ENCODE peak calls at places on chromosomes 3 and 15, in seven cellular contexts. L, D, N, G, C, E and A are unnamed samples.

GRCh38 chr3:31541102-31541501 is 8.4 kb downstream of the STT3B start:
- DNase-seq in L (no peak), N (no peak), C (no peak), D (no peak), G (no peak), E (no peak), A (no peak)

GRCh38 chr3:73786346-73786807 is 161.6 kb upstream of the PDZRN3 start:
- DNase-seq in D (no peak), C (peak; percentile 83), E (no peak), N (no peak), G (no peak), L (no peak), A (no peak)

GRCh38 chr3:42014443-42014945 is 52.6 kb upstream of the ULK4 start:
- DNase-seq in C (no peak), N (peak; percentile 46), G (no peak), E (no peak), D (peak; percentile 35), L (no peak), A (no peak)

GRCh38 chr15:66269326-66270090 is 16.0 kb upstream of the MEGF11 start:
- DNase-seq in G (no peak), N (no peak), E (peak; percentile 42), L (no peak), C (no peak), D (no peak), A (no peak)

GRCh38 chr3:46662771-46663551 is 30.5 kb downstream of the ALS2CL start:
- DNase-seq in G (no peak), L (no peak), N (no peak), E (peak; percentile 23), C (peak; percentile 85), D (peak; percentile 52), A (peak; percentile 42)

GRCh38 chr3:101677436-101678286 is 729 bp upstream of the ZBTB11 start:
- DNase-seq in L (no peak), D (no peak), E (no peak), G (no peak), N (no peak), C (peak; percentile 62), A (peak; percentile 18)

GRCh38 chr15:56736881-56737707 is 3.8 kb upstream of the ZNF280D start:
- DNase-seq in D (no peak), N (no peak), L (no peak), G (no peak), E (no peak), C (no peak), A (no peak)

GRCh38 chr3:192033246-192033645 is 572.3 kb downstream of the PYDC2 start:
- DNase-seq in D (no peak), L (no peak), G (no peak), N (no peak), C (no peak), E (no peak), A (no peak)

GRCh38 chr3:42061711-42062408 is 29.3 kb upstream of the TRAK1 start:
- DNase-seq in D (no peak), L (peak; percentile 85), E (peak; percentile 24), G (no peak), C (peak; percentile 92), N (no peak), A (peak; percentile 62)

GRCh38 chr3:163490119-163490518 is 1588.2 kb downstream of the SI start:
- DNase-seq in N (peak; percentile 94), E (peak; percentile 45), L (no peak), G (peak; percentile 57), C (no peak), D (peak; percentile 41), A (peak; percentile 49)

GRCh38 chr15:65957451-65957850 is 88.2 kb downstream of the RAB11A start:
- DNase-seq in G (no peak), L (no peak), N (no peak), C (no peak), E (no peak), D (no peak), A (no peak)

GRCh38 chr3:95134693-95135375 is 1072.0 kb downstream of the NSUN3 start:
- DNase-seq in N (peak; percentile 82), L (no peak), C (no peak), D (no peak), E (no peak), G (no peak), A (no peak)

GRCh38 chr3:73580343-73580742 is 44.4 kb downstream of the PDZRN3 start:
- DNase-seq in G (no peak), C (no peak), L (no peak), D (no peak), E (no peak), N (no peak), A (peak; percentile 21)

GRCh38 chr3:63727248-63727647 is 74.8 kb downstream of the SNTN start:
- DNase-seq in E (no peak), G (no peak), L (no peak), C (no peak), N (no peak), D (no peak), A (no peak)

GRCh38 chr3:152375546-152375945 is 106.8 kb downstream of the MBNL1 start:
- DNase-seq in N (no peak), D (no peak), G (no peak), L (no peak), E (no peak), C (no peak), A (no peak)

GRCh38 chr3:65635661-65636060 is 403.1 kb downstream of the MAGI1 start:
- DNase-seq in C (no peak), E (no peak), N (no peak), L (no peak), G (no peak), D (no peak), A (no peak)

GRCh38 chr3:65030014-65030627 is 342.3 kb upstream of the ADAMTS9 start:
- DNase-seq in L (no peak), G (no peak), E (no peak), C (no peak), D (no peak), N (no peak), A (no peak)

GRCh38 chr3:13767896-13768295 is 112.0 kb downstream of the WNT7A start:
- DNase-seq in G (no peak), N (no peak), E (no peak), C (no peak), L (peak; percentile 45), D (no peak), A (no peak)

GRCh38 chr15:50256188-50257041 is 9.1 kb downstream of the HDC start:
- DNase-seq in G (no peak), N (no peak), L (no peak), D (no peak), E (no peak), C (no peak), A (no peak)

GRCh38 chr3:159032311-159032710 is 230.5 kb downstream of the MFSD1 start:
- DNase-seq in L (no peak), D (no peak), N (no peak), G (no peak), E (no peak), C (no peak), A (no peak)

GRCh38 chr3:12041476-12041875 is 37.3 kb downstream of the SYN2 start:
- DNase-seq in D (no peak), N (no peak), L (no peak), G (no peak), C (no peak), E (no peak), A (no peak)

GRCh38 chr3:141275973-141276372 is 44.3 kb downstream of the PXYLP1 start:
- DNase-seq in L (no peak), D (no peak), C (no peak), E (no peak), N (no peak), G (peak; percentile 86), A (no peak)

GRCh38 chr3:146164071-146164470 is 3.1 kb upstream of the PLOD2 start:
- DNase-seq in E (no peak), C (no peak), L (no peak), N (no peak), D (no peak), G (no peak), A (no peak)

GRCh38 chr15:69342460-69343076 is 43.9 kb downstream of the PAQR5 start:
- DNase-seq in N (no peak), C (no peak), D (no peak), E (peak; percentile 30), L (no peak), G (no peak), A (no peak)
- H3K27ac ChIP-seq in N (no peak overlapping the region), C (no peak overlapping the region), D (no peak overlapping the region), E (peak overlapping the region; percentile 59), L (no peak overlapping the region), G (no peak overlapping the region), A (no peak overlapping the region)

DNA sequence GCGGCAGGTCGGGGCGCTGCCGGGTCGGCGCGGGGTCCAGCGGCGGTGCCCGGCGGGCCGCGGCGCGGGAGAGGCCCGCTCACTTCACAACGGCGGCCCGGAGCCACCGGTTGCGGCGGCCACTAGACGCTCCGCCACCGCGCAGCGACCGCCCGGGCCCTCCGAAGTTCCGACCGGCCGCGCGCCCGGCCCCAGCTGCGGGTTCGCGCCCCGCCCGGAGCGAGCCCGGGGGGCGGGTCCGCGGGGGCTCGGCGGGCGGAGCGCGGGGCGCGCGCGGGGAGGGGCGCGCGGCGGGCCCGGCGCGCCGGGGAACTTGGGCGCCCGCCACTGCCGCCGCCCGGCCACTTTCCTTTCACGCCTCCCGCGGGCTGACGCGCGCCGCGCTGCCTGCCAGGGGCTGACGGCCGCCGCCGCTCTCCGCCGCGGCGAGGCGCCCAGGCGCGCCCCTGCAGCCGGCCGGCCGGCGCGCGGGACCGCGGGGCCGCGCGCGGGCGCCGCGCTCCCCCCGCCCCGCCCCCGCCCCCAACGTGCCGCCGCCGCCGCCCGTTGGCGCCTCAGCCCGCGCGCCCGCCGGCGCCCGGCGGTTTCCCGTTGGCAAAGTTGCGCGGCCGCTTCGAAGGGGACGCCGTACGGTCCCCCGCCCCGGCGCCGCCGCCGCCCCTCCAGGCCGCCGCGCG is 628 bp downstream of the SFMBT1 start:
- DNase-seq in G (no peak), E (peak; percentile 75), L (peak; percentile 80), C (peak; percentile 88), D (peak; percentile 55), N (peak; percentile 59), A (peak; percentile 72)
- H3K27ac ChIP-seq in G (peak overlapping the region; percentile 89), E (no peak overlapping the region), L (peak overlapping the region; percentile 94), C (peak overlapping the region; percentile 93), D (peak overlapping the region; percentile 92), N (peak overlapping the region; percentile 64), A (peak overlapping the region; percentile 95)

DNA sequence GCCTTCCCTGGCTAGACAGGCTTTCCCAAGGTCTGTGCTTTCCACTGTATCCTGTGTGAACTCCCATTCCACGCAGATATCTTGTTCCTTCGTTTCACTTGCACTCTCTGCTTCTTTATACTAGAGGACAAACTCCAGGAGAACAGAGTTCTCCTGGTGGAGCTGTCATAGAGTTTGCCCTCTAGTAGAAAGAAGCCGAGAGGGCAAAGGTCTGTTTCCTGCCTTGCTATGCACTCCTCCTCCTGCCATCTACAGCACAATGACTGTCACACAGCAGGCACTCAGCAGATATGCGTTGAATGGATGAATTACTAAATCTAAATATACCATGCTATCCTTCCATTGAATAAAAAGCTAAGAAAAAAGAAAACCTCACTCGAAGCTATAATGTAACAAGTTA is 211.2 kb downstream of the FOXP1 start:
- DNase-seq in C (no peak), E (peak; percentile 4), G (peak; percentile 67), N (no peak), L (no peak), D (no peak), A (no peak)
- H3K27ac ChIP-seq in C (no peak overlapping the region), E (peak overlapping the region; percentile 66), G (peak overlapping the region; percentile 26), N (no peak overlapping the region), L (no peak overlapping the region), D (no peak overlapping the region), A (no peak overlapping the region)

DNA sequence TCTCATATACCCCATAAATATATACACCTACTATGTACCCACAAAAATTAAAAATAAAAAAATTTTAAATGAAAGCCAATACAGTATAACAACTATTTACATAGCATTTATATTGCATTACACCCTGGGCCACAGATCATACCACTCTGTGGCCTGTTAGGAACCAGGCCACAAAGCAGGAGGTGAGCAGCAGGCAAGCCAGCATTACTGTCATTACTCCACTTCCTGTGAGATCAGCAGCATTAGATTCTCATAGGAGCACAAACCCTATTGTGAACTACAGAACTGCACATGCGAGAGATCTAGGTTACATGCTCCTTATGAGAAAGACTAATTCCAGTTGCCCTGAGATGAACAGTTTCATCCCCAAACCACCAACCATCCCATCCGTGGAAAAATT is 17.4 kb downstream of the FILIP1L start:
- DNase-seq in N (no peak), G (no peak), L (no peak), E (no peak), C (no peak), D (no peak), A (no peak)
- H3K27ac ChIP-seq in N (no peak overlapping the region), G (peak overlapping the region; percentile 84), L (no peak overlapping the region), E (no peak overlapping the region), C (peak overlapping the region; percentile 84), D (no peak overlapping the region), A (no peak overlapping the region)